ENCODE peak calls at places on chromosome 15, in six cellular contexts. One of them, this sample, is unnamed.

GRCh38 chr15:61479601-61480000 is 250.5 kb upstream of the RORA start:
- DNase-seq in HFF-Myc: no peak
- DNase-seq in kidney: no peak
- DNase-seq in stimulated activated CD4-positive, alpha-beta T cell treated with anti-CD3 and anti-CD28 coated beads, Interleukin-4, amount 100 ng/mL, for 1 hour: no peak
- DNase-seq in foreskin fibroblast: no peak
- DNase-seq in EL: peak
- DNase-seq in this sample: no peak

GRCh38 chr15:68614621-68615035 is 35.8 kb downstream of the CORO2B start:
- DNase-seq in HFF-Myc: no peak
- DNase-seq in kidney: no peak
- DNase-seq in stimulated activated CD4-positive, alpha-beta T cell treated with anti-CD3 and anti-CD28 coated beads, Interleukin-4, amount 100 ng/mL, for 1 hour: no peak
- DNase-seq in foreskin fibroblast: no peak
- DNase-seq in EL: no peak
- DNase-seq in this sample: no peak

GRCh38 chr15:31306426-31307269 is 20.0 kb upstream of the KLF13 start:
- DNase-seq in HFF-Myc: no peak
- DNase-seq in kidney: no peak
- DNase-seq in stimulated activated CD4-positive, alpha-beta T cell treated with anti-CD3 and anti-CD28 coated beads, Interleukin-4, amount 100 ng/mL, for 1 hour: no peak
- DNase-seq in foreskin fibroblast: no peak
- DNase-seq in EL: no peak
- DNase-seq in this sample: no peak

GRCh38 chr15:84992157-84992940 is 10.7 kb downstream of the PDE8A start:
- DNase-seq in HFF-Myc: no peak
- DNase-seq in kidney: no peak
- DNase-seq in stimulated activated CD4-positive, alpha-beta T cell treated with anti-CD3 and anti-CD28 coated beads, Interleukin-4, amount 100 ng/mL, for 1 hour: peak
- DNase-seq in foreskin fibroblast: peak
- DNase-seq in EL: peak
- DNase-seq in this sample: peak

GRCh38 chr15:99974246-99974645 is 241.0 kb upstream of the LYSMD4 start:
- DNase-seq in HFF-Myc: no peak
- DNase-seq in kidney: peak
- DNase-seq in stimulated activated CD4-positive, alpha-beta T cell treated with anti-CD3 and anti-CD28 coated beads, Interleukin-4, amount 100 ng/mL, for 1 hour: no peak
- DNase-seq in foreskin fibroblast: no peak
- DNase-seq in EL: no peak
- DNase-seq in this sample: no peak

GRCh38 chr15:84855032-84855645 is 29.3 kb upstream of the SLC28A1 start:
- DNase-seq in HFF-Myc: no peak
- DNase-seq in kidney: no peak
- DNase-seq in stimulated activated CD4-positive, alpha-beta T cell treated with anti-CD3 and anti-CD28 coated beads, Interleukin-4, amount 100 ng/mL, for 1 hour: no peak
- DNase-seq in foreskin fibroblast: no peak
- DNase-seq in EL: no peak
- DNase-seq in this sample: no peak

GRCh38 chr15:72800819-72801481 is 17.4 kb upstream of the ADPGK start:
- DNase-seq in HFF-Myc: no peak
- DNase-seq in kidney: no peak
- DNase-seq in stimulated activated CD4-positive, alpha-beta T cell treated with anti-CD3 and anti-CD28 coated beads, Interleukin-4, amount 100 ng/mL, for 1 hour: no peak
- DNase-seq in foreskin fibroblast: no peak
- DNase-seq in EL: no peak
- DNase-seq in this sample: no peak

GRCh38 chr15:73584699-73585420 is 48.3 kb downstream of the NPTN start:
- DNase-seq in HFF-Myc: no peak
- DNase-seq in kidney: no peak
- DNase-seq in stimulated activated CD4-positive, alpha-beta T cell treated with anti-CD3 and anti-CD28 coated beads, Interleukin-4, amount 100 ng/mL, for 1 hour: no peak
- DNase-seq in foreskin fibroblast: no peak
- DNase-seq in EL: no peak
- DNase-seq in this sample: no peak

GRCh38 chr15:98296653-98297052 is 336.1 kb downstream of the ARRDC4 start:
- DNase-seq in HFF-Myc: no peak
- DNase-seq in kidney: no peak
- DNase-seq in stimulated activated CD4-positive, alpha-beta T cell treated with anti-CD3 and anti-CD28 coated beads, Interleukin-4, amount 100 ng/mL, for 1 hour: no peak
- DNase-seq in foreskin fibroblast: no peak
- DNase-seq in EL: no peak
- DNase-seq in this sample: no peak

GRCh38 chr15:20644896-20645295 is 103.3 kb upstream of the GOLGA6L6 start:
- DNase-seq in HFF-Myc: no peak
- DNase-seq in kidney: no peak
- DNase-seq in stimulated activated CD4-positive, alpha-beta T cell treated with anti-CD3 and anti-CD28 coated beads, Interleukin-4, amount 100 ng/mL, for 1 hour: no peak
- DNase-seq in foreskin fibroblast: no peak
- DNase-seq in EL: no peak
- DNase-seq in this sample: no peak

GRCh38 chr15:64692166-64692565 is 83.2 kb downstream of the RBPMS2 start:
- DNase-seq in HFF-Myc: no peak
- DNase-seq in kidney: no peak
- DNase-seq in stimulated activated CD4-positive, alpha-beta T cell treated with anti-CD3 and anti-CD28 coated beads, Interleukin-4, amount 100 ng/mL, for 1 hour: no peak
- DNase-seq in foreskin fibroblast: no peak
- DNase-seq in EL: no peak
- DNase-seq in this sample: no peak

GRCh38 chr15:77032052-77032646 is 37.2 kb downstream of the PSTPIP1 start:
- DNase-seq in HFF-Myc: no peak
- DNase-seq in kidney: peak
- DNase-seq in stimulated activated CD4-positive, alpha-beta T cell treated with anti-CD3 and anti-CD28 coated beads, Interleukin-4, amount 100 ng/mL, for 1 hour: peak
- DNase-seq in foreskin fibroblast: no peak
- DNase-seq in EL: no peak
- DNase-seq in this sample: no peak

GRCh38 chr15:60070838-60071493 is 66.9 kb downstream of the FOXB1 start:
- DNase-seq in HFF-Myc: peak
- DNase-seq in kidney: no peak
- DNase-seq in stimulated activated CD4-positive, alpha-beta T cell treated with anti-CD3 and anti-CD28 coated beads, Interleukin-4, amount 100 ng/mL, for 1 hour: no peak
- DNase-seq in foreskin fibroblast: peak
- DNase-seq in EL: peak
- DNase-seq in this sample: peak

GRCh38 chr15:60003243-60004018 is 680 bp upstream of the FOXB1 start:
- DNase-seq in HFF-Myc: no peak
- DNase-seq in kidney: no peak
- DNase-seq in stimulated activated CD4-positive, alpha-beta T cell treated with anti-CD3 and anti-CD28 coated beads, Interleukin-4, amount 100 ng/mL, for 1 hour: no peak
- DNase-seq in foreskin fibroblast: no peak
- DNase-seq in EL: no peak
- DNase-seq in this sample: no peak

GRCh38 chr15:58758141-58758540 is 8.6 kb upstream of the ADAM10 start:
- DNase-seq in HFF-Myc: no peak
- DNase-seq in kidney: no peak
- DNase-seq in stimulated activated CD4-positive, alpha-beta T cell treated with anti-CD3 and anti-CD28 coated beads, Interleukin-4, amount 100 ng/mL, for 1 hour: no peak
- DNase-seq in foreskin fibroblast: peak
- DNase-seq in EL: peak
- DNase-seq in this sample: no peak

GRCh38 chr15:72902245-72902928 is 118.8 kb upstream of the ADPGK start:
- DNase-seq in HFF-Myc: no peak
- DNase-seq in kidney: peak
- DNase-seq in stimulated activated CD4-positive, alpha-beta T cell treated with anti-CD3 and anti-CD28 coated beads, Interleukin-4, amount 100 ng/mL, for 1 hour: no peak
- DNase-seq in foreskin fibroblast: peak
- DNase-seq in EL: peak
- DNase-seq in this sample: no peak

GRCh38 chr15:66254364-66255292 is 1.1 kb upstream of the MEGF11 start:
- DNase-seq in HFF-Myc: no peak
- DNase-seq in kidney: no peak
- DNase-seq in stimulated activated CD4-positive, alpha-beta T cell treated with anti-CD3 and anti-CD28 coated beads, Interleukin-4, amount 100 ng/mL, for 1 hour: no peak
- DNase-seq in foreskin fibroblast: no peak
- DNase-seq in EL: no peak
- DNase-seq in this sample: no peak

This sample was measured in Panc1.